ENCODE peak calls at places on chromosomes 6 and 20, in four cellular contexts. Y is NB4, M is IMR-90, P is endothelial cell of umbilical vein. T is an unnamed sample.

GRCh38 chr6:12350644-12351173 is 60.5 kb downstream of the EDN1 start:
- DNase-seq in Y (no peak), M (no peak), P (no peak), T (no peak)

GRCh38 chr6:161272600-161273355 is 1.1 kb downstream of the AGPAT4 start:
- DNase-seq in Y (no peak), M (peak; percentile 59), P (peak; percentile 46), T (no peak)

GRCh38 chr20:35312348-35312747 is 20.1 kb upstream of the FAM83C start:
- DNase-seq in Y (peak; percentile 77), M (peak; percentile 96), P (peak; percentile 64), T (no peak)

GRCh38 chr6:53199156-53199555 is 50.5 kb upstream of the GCM1 start:
- DNase-seq in Y (no peak), M (no peak), P (no peak), T (no peak)

GRCh38 chr6:137222376-137222775 is 3.2 kb upstream of the IFNGR1 start:
- DNase-seq in Y (peak; percentile 87), M (no peak), P (peak; percentile 85), T (no peak)

GRCh38 chr20:24720957-24721356 is 228.1 kb upstream of the CST7 start:
- DNase-seq in Y (no peak), M (no peak), P (no peak), T (no peak)

GRCh38 chr20:8389381-8390368 is 257.6 kb downstream of the PLCB1 start:
- DNase-seq in Y (peak; percentile 63), M (peak; percentile 59), P (peak; percentile 61), T (no peak)

GRCh38 chr6:82270791-82271392 is 23.3 kb upstream of the IBTK start:
- DNase-seq in Y (peak; percentile 59), M (peak; percentile 52), P (peak; percentile 32), T (no peak)

GRCh38 chr6:130047440-130047995 is 29.1 kb downstream of the L3MBTL3 start:
- DNase-seq in Y (no peak), M (peak; percentile 7), P (no peak), T (no peak)

GRCh38 chr6:4931530-4932505 is 72.0 kb downstream of the RPP40 start:
- DNase-seq in Y (no peak), M (no peak), P (no peak), T (no peak)

GRCh38 chr20:35523298-35523888 is 6.1 kb downstream of the C20orf173 start:
- DNase-seq in Y (peak; percentile 41), M (no peak), P (no peak), T (no peak)

GRCh38 chr6:118574051-118574865 is 26.2 kb downstream of the PLN start:
- DNase-seq in Y (no peak), M (peak; percentile 39), P (peak; percentile 32), T (no peak)

GRCh38 chr6:45560421-45560820 is 182.7 kb upstream of the SUPT3H start:
- DNase-seq in Y (no peak), M (no peak), P (no peak), T (no peak)

GRCh38 chr6:147390909-147391536 is 117.5 kb upstream of the SAMD5 start:
- DNase-seq in Y (peak; percentile 45), M (peak; percentile 39), P (peak; percentile 52), T (no peak)

GRCh38 chr20:4060054-4060795 is 44.9 kb upstream of the RNF24 start:
- DNase-seq in Y (peak; percentile 95), M (no peak), P (no peak), T (no peak)

GRCh38 chr6:169034523-169035167 is 219.0 kb downstream of the THBS2 start:
- DNase-seq in Y (no peak), M (peak; percentile 10), P (no peak), T (no peak)

GRCh38 chr20:11891827-11892521 is 25.7 kb upstream of the BTBD3 start:
- DNase-seq in Y (peak; percentile 89), M (peak; percentile 62), P (peak; percentile 79), T (peak; percentile 55)

GRCh38 chr20:56359212-56360132 is 698 bp downstream of the FAM210B start:
- DNase-seq in Y (peak; percentile 36), M (peak; percentile 73), P (peak; percentile 76), T (peak; percentile 89)

GRCh38 chr6:5174756-5175155 is 86.0 kb downstream of the LYRM4 start:
- DNase-seq in Y (no peak), M (no peak), P (no peak), T (no peak)

GRCh38 chr6:43070028-43070632 is 6.0 kb upstream of the PTK7 start:
- DNase-seq in Y (peak; percentile 77), M (peak; percentile 76), P (peak; percentile 37), T (no peak)

GRCh38 chr6:147227770-147228320 is 23.6 kb downstream of the STXBP5 start:
- DNase-seq in Y (no peak), M (peak; percentile 3), P (no peak), T (no peak)

GRCh38 chr20:48295966-48296421 is 510.7 kb upstream of the SULF2 start:
- DNase-seq in Y (no peak), M (peak; percentile 76), P (peak; percentile 57), T (no peak)

GRCh38 chr6:168179702-168180382 is 100.8 kb upstream of the FRMD1 start:
- DNase-seq in Y (no peak), M (no peak), P (no peak), T (peak; percentile 72)

GRCh38 chr6:37442416-37443218 is 9.6 kb downstream of the CMTR1 start:
- DNase-seq in Y (no peak), M (no peak), P (peak; percentile 26), T (no peak)

GRCh38 chr6:136181858-136182257 is 68.3 kb downstream of the MTFR2 start:
- DNase-seq in Y (no peak), M (no peak), P (no peak), T (no peak)

GRCh38 chr6:71190809-71191208 is 97.8 kb upstream of the OGFRL1 start:
- DNase-seq in Y (peak; percentile 40), M (peak; percentile 52), P (peak; percentile 41), T (no peak)

GRCh38 chr6:142300302-142300701 is 1.5 kb upstream of the ADGRG6 start:
- DNase-seq in Y (no peak), M (no peak), P (no peak), T (no peak)

GRCh38 chr6:131532476-131533108 is 40.4 kb upstream of the ARG1 start:
- DNase-seq in Y (no peak), M (peak; percentile 4), P (no peak), T (no peak)

GRCh38 chr6:146902846-146903245 is 301.4 kb upstream of the STXBP5 start:
- DNase-seq in Y (no peak), M (no peak), P (no peak), T (no peak)

GRCh38 chr6:27592481-27593199 is 119.7 kb upstream of the ZNF184 start:
- DNase-seq in Y (peak; percentile 95), M (peak; percentile 90), P (peak; percentile 44), T (no peak)

GRCh38 chr6:87341899-87342298 is 2.7 kb upstream of the C6orf163 start:
- DNase-seq in Y (no peak), M (no peak), P (no peak), T (no peak)

GRCh38 chr6:27081188-27081587 is 166.3 kb upstream of the PRSS16 start:
- DNase-seq in Y (no peak), M (no peak), P (no peak), T (no peak)

GRCh38 chr6:161128680-161129196 is 137.2 kb downstream of the MAP3K4 start:
- DNase-seq in Y (no peak), M (peak; percentile 98), P (no peak), T (no peak)

GRCh38 chr6:148417045-148417444 is 74.4 kb downstream of the SASH1 start:
- DNase-seq in Y (no peak), M (no peak), P (no peak), T (no peak)
- H3K4me3 ChIP-seq in Y (no peak overlapping the region), M (no peak overlapping the region), P (no peak overlapping the region), T (no peak overlapping the region)

GRCh38 chr6:28743271-28743789 is 180.5 kb downstream of the TRIM27 start:
- DNase-seq in Y (no peak), M (no peak), P (no peak), T (no peak)
- TF ChIP-seq POLR2A in Y (no peak), M (no peak), P (no peak), T (no peak)

GRCh38 chr6:128487055-128487454 is 33.3 kb downstream of the PTPRK start:
- DNase-seq in Y (no peak), M (no peak), P (peak; percentile 21), T (no peak)
- TF ChIP-seq CTCF in Y (no peak), M (peak; percentile 18), P (peak; percentile 39), T (no peak)

DNA sequence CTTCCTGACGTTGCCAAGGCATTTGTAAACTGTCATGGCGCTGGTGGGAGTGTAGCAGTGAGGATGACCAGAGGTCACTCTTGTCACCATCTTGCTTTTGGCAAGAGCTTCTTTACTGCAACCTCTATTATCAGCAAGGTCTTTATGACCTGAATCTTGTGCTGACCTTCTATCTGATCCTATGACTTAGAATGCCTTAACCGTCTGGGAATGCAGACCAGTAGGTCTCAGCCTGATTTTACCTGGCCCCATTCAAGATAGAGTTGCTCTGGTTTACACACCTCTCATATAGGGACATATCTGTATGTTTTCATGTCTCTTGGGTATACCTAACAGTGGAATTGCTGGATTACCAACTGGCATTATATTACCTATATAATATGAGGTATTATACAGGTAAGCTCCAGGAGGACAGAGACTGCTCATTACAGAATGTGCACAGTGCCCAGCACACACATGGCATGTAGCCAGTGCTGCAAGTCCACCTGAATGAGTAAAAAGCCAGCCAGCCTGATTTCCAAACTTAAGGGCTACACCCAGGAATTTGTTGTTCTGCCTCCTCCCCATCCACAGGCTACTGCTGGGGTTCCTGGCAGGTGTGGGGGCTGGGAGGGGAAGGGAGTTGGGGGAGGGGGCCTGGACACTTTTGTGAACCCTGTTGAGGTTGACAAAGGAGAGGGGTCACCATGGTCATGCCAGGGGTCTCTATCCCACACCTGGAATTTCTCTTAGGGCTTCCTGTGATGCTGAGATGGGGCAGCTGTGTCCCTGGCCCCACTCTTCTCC is 35.2 kb upstream of the BLCAP start:
- DNase-seq in Y (no peak), M (no peak), P (no peak), T (peak; percentile 17)
- H3K4me3 ChIP-seq in Y (no peak overlapping the region), M (no peak overlapping the region), P (no peak overlapping the region), T (no peak overlapping the region)